ENCODE peak calls at places on chromosome 12, in five cellular contexts. One of them, this sample, is unnamed.

GRCh38 chr12:121444842-121445202 is 44.9 kb downstream of the RNF34 start:
- DNase-seq in HepG2: no peak
- DNase-seq in NT2/D1: no peak
- DNase-seq in H1: no peak
- DNase-seq in HEK293T: no peak
- DNase-seq in this sample: no peak

GRCh38 chr12:49369723-49370145 is 2.5 kb downstream of the SPATS2 start:
- DNase-seq in HEK293T: peak
- DNase-seq in H1: no peak
- DNase-seq in NT2/D1: no peak
- DNase-seq in HepG2: peak
- DNase-seq in this sample: peak

GRCh38 chr12:21643758-21644157 is 13.9 kb downstream of the LDHB start:
- DNase-seq in H1: no peak
- DNase-seq in HEK293T: no peak
- DNase-seq in NT2/D1: no peak
- DNase-seq in HepG2: no peak
- DNase-seq in this sample: no peak

GRCh38 chr12:10756194-10756593 is 33.1 kb upstream of the YBX3 start:
- DNase-seq in H1: no peak
- DNase-seq in HepG2: no peak
- DNase-seq in HEK293T: no peak
- DNase-seq in NT2/D1: no peak
- DNase-seq in this sample: no peak

GRCh38 chr12:47770086-47770726 is 2.8 kb upstream of the SLC48A1 start:
- DNase-seq in HepG2: peak
- DNase-seq in HEK293T: no peak
- DNase-seq in H1: no peak
- DNase-seq in NT2/D1: no peak
- DNase-seq in this sample: no peak

GRCh38 chr12:23359975-23360638 is 589.4 kb downstream of the SOX5 start:
- DNase-seq in NT2/D1: no peak
- DNase-seq in HepG2: no peak
- DNase-seq in H1: no peak
- DNase-seq in HEK293T: no peak
- DNase-seq in this sample: no peak

GRCh38 chr12:128056299-128056885 is 210.6 kb upstream of the TMEM132C start:
- DNase-seq in HepG2: no peak
- DNase-seq in NT2/D1: peak
- DNase-seq in HEK293T: no peak
- DNase-seq in H1: peak
- DNase-seq in this sample: no peak

GRCh38 chr12:117774986-117775775 is 193.6 kb downstream of the KSR2 start:
- DNase-seq in HepG2: no peak
- DNase-seq in H1: no peak
- DNase-seq in HEK293T: no peak
- DNase-seq in NT2/D1: no peak
- DNase-seq in this sample: no peak

GRCh38 chr12:93244514-93245077 is 133.1 kb upstream of the NUDT4 start:
- DNase-seq in H1: no peak
- DNase-seq in NT2/D1: no peak
- DNase-seq in HEK293T: no peak
- DNase-seq in HepG2: no peak
- DNase-seq in this sample: peak

GRCh38 chr12:55697686-55698085 is 10.0 kb downstream of the ITGA7 start:
- DNase-seq in H1: no peak
- DNase-seq in NT2/D1: no peak
- DNase-seq in HEK293T: no peak
- DNase-seq in HepG2: no peak
- DNase-seq in this sample: no peak

GRCh38 chr12:24625103-24625502 is 323.8 kb downstream of the BCAT1 start:
- DNase-seq in H1: no peak
- DNase-seq in NT2/D1: peak
- DNase-seq in HepG2: no peak
- DNase-seq in HEK293T: no peak
- DNase-seq in this sample: no peak

GRCh38 chr12:51362307-51362706 is 15.8 kb upstream of the CELA1 start:
- DNase-seq in HepG2: peak
- DNase-seq in NT2/D1: no peak
- DNase-seq in H1: no peak
- DNase-seq in HEK293T: no peak
- DNase-seq in this sample: no peak

GRCh38 chr12:12870454-12870853 is 20.9 kb upstream of the GPRC5A start:
- DNase-seq in H1: no peak
- DNase-seq in HepG2: peak
- DNase-seq in HEK293T: no peak
- DNase-seq in NT2/D1: no peak
- DNase-seq in this sample: no peak

GRCh38 chr12:14207946-14208612 is 157.4 kb upstream of the ATF7IP start:
- DNase-seq in NT2/D1: no peak
- DNase-seq in HEK293T: no peak
- DNase-seq in H1: peak
- DNase-seq in HepG2: peak
- DNase-seq in this sample: no peak

GRCh38 chr12:81598205-81598604 is 160.9 kb downstream of the PPFIA2 start:
- DNase-seq in HEK293T: no peak
- DNase-seq in H1: no peak
- DNase-seq in HepG2: no peak
- DNase-seq in NT2/D1: no peak
- DNase-seq in this sample: no peak

GRCh38 chr12:86744547-86745212 is 488.5 kb upstream of the MGAT4C start:
- DNase-seq in HEK293T: no peak
- DNase-seq in HepG2: no peak
- DNase-seq in H1: no peak
- DNase-seq in NT2/D1: no peak
- DNase-seq in this sample: no peak

GRCh38 chr12:31456562-31456961 is 130.6 kb upstream of the SINHCAF start:
- DNase-seq in HEK293T: no peak
- DNase-seq in NT2/D1: no peak
- DNase-seq in H1: no peak
- DNase-seq in HepG2: no peak
- DNase-seq in this sample: no peak

GRCh38 chr12:127494961-127495915 is 771.7 kb upstream of the TMEM132C start:
- DNase-seq in HepG2: no peak
- DNase-seq in HEK293T: no peak
- DNase-seq in H1: no peak
- DNase-seq in NT2/D1: no peak
- DNase-seq in this sample: no peak

GRCh38 chr12:114691196-114691595 is 7.2 kb upstream of the TBX3 start:
- DNase-seq in H1: no peak
- DNase-seq in HEK293T: no peak
- DNase-seq in NT2/D1: no peak
- DNase-seq in HepG2: no peak
- DNase-seq in this sample: no peak

GRCh38 chr12:9115731-9116689 is at the start of gene A2M:
- DNase-seq in H1: no peak
- DNase-seq in NT2/D1: no peak
- DNase-seq in HepG2: peak
- DNase-seq in HEK293T: no peak
- DNase-seq in this sample: no peak

GRCh38 chr12:69211172-69211571 is 28.2 kb upstream of the CPSF6 start:
- DNase-seq in NT2/D1: no peak
- DNase-seq in HEK293T: no peak
- DNase-seq in HepG2: no peak
- DNase-seq in H1: no peak
- DNase-seq in this sample: no peak

GRCh38 chr12:123398177-123398916 is 14.4 kb downstream of the KMT5A start:
- DNase-seq in H1: no peak
- DNase-seq in HepG2: no peak
- DNase-seq in NT2/D1: no peak
- DNase-seq in HEK293T: no peak
- DNase-seq in this sample: no peak

GRCh38 chr12:104568881-104569280 is 112.1 kb downstream of the CHST11 start:
- DNase-seq in HepG2: no peak
- DNase-seq in H1: no peak
- DNase-seq in HEK293T: no peak
- DNase-seq in NT2/D1: no peak
- DNase-seq in this sample: no peak

GRCh38 chr12:53224268-53224896 is 7.6 kb downstream of the RARG start:
- DNase-seq in HEK293T: no peak
- DNase-seq in NT2/D1: peak
- DNase-seq in HepG2: peak
- DNase-seq in H1: peak
- DNase-seq in this sample: no peak

GRCh38 chr12:51827925-51828818 is 20.3 kb downstream of the FIGNL2 start:
- DNase-seq in HEK293T: no peak
- DNase-seq in HepG2: no peak
- DNase-seq in NT2/D1: no peak
- DNase-seq in H1: no peak
- DNase-seq in this sample: no peak

GRCh38 chr12:131463165-131463564 is 247.7 kb upstream of the SFSWAP start:
- DNase-seq in HEK293T: no peak
- DNase-seq in HepG2: no peak
- DNase-seq in H1: no peak
- DNase-seq in NT2/D1: no peak
- DNase-seq in this sample: no peak

GRCh38 chr12:83805873-83806272 is 1106.7 kb downstream of the SLC6A15 start:
- DNase-seq in HEK293T: no peak
- DNase-seq in HepG2: no peak
- DNase-seq in NT2/D1: no peak
- DNase-seq in H1: no peak
- DNase-seq in this sample: no peak

GRCh38 chr12:71945121-71945520 is 6.5 kb downstream of the TPH2 start:
- DNase-seq in H1: no peak
- DNase-seq in HEK293T: no peak
- DNase-seq in NT2/D1: no peak
- DNase-seq in HepG2: no peak
- DNase-seq in this sample: no peak

DNA sequence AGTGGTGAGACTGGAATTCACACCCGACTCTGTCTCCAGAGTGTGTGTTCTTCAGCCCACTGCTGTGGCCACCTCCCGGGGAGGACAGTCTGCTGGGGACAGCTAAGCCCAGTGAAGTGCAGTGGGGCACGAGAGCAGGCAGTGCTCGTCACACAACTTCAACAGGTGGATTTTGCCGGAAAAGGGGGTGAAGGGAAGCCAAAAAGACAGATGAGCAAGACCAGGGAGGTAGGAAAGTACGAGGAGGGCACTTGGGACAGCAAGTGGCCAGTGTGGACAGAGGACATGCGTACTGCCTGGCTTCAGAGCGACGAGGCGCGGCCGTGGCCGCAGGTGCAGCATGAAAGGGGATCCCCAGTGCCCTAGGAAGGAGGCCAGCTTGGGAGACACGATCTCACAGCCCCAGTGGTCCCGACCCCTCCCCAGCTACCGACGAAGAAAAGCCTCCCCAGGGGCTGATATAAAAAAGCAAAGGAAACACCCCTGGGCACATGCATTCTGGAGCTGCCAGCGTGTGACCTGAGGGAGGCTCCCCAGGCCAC is 96.1 kb downstream of the FBXL14 start:
- DNase-seq in HepG2: no peak
- DNase-seq in NT2/D1: no peak
- DNase-seq in H1: no peak
- DNase-seq in HEK293T: no peak
- DNase-seq in this sample: no peak
- TF ChIP-seq SUZ12 in HepG2: no peak
- TF ChIP-seq SUZ12 in NT2/D1: no peak
- TF ChIP-seq SUZ12 in H1: no peak
- TF ChIP-seq SUZ12 in HEK293T: no peak
- TF ChIP-seq SUZ12 in this sample: no peak

DNA sequence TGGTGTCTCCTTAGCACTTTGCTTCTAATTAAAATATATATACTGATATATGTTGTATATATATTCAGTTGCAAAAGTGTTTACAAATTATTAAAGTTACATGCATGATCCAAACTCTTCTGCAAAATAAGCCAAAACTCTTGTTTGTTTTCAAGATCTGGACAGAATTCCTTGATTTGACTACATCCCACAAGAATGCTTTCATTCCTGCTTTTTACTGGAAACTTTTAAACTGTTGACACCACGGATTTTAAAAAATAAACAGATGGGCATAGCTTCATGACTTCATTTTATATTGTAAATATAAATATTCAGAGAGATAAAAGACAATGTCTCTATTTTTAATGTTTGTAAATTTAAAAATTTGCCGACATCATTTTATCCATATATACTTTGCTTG is 134.2 kb upstream of the DCN start:
- DNase-seq in HEK293T: no peak
- DNase-seq in NT2/D1: no peak
- DNase-seq in H1: no peak
- DNase-seq in HepG2: no peak
- DNase-seq in this sample: no peak
- TF ChIP-seq SUZ12 in HEK293T: no peak
- TF ChIP-seq SUZ12 in NT2/D1: no peak
- TF ChIP-seq SUZ12 in H1: no peak
- TF ChIP-seq SUZ12 in HepG2: no peak
- TF ChIP-seq SUZ12 in this sample: no peak

DNA sequence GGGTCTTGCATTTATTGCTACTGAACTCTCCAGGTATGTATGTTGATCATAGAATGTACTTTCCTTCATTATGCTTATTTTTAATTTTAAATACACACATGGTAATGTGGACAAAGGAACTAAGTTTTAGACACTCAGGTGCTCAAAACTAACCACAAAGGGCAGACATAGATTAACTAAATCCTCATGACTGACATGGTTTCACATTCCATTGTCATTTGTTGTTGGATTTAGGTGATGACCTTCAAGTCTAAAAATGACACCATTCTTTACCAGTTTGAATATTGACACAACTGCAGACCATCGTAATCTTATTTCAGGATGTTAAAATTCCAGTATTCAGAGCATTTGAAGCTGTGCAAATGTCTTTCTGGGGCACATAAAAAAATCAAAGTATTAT is 128.4 kb downstream of the BBS10 start:
- DNase-seq in HepG2: peak
- DNase-seq in NT2/D1: no peak
- DNase-seq in HEK293T: no peak
- DNase-seq in H1: no peak
- DNase-seq in this sample: no peak
- TF ChIP-seq SUZ12 in HepG2: no peak
- TF ChIP-seq SUZ12 in NT2/D1: no peak
- TF ChIP-seq SUZ12 in HEK293T: no peak
- TF ChIP-seq SUZ12 in H1: no peak
- TF ChIP-seq SUZ12 in this sample: no peak

DNA sequence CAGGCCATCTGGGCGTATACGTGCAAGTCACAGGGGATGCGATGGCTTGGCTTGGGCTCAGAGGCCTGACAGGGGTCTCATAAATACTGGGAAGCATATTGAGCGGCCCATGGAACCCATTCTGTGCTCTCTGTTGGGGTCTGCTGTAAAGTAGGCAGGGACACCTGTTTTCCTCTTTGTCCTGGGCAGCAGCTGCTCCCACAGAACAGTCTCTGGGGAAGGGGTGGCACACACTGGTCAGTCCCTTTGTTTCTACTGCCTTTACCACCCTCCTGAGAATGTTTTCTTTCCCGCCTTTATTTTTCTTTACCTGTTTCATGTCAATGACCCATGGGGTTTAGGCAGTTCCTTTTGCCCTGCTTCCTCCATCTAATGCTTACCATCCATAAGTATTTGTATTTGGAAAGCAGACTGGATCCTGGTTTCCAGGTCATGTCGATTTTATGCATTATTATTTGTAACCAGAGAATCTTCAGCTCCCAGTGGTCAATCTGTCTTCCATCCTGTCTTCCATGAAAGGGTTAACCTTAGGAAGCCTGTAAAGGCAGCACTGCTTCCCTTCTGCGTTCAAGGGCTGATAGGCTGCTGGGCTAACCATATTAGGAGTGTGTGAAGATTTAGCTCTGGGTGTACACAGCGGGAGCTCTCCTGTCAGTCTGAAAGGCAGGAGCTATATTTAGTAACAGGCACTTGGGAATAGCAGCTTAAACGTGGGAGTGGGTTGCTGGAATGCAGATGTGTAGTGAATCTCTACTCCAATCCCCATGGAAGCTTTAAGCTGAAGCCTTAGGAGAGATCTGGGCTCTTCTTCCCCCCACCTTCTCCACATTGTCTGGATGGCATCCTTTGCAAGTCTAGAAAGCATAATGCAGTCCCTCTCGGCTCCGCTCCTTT is 124.0 kb downstream of the DYRK2 start:
- DNase-seq in HepG2: no peak
- DNase-seq in HEK293T: peak
- DNase-seq in NT2/D1: peak
- DNase-seq in H1: peak
- DNase-seq in this sample: no peak
- TF ChIP-seq SUZ12 in HepG2: no peak
- TF ChIP-seq SUZ12 in HEK293T: no peak
- TF ChIP-seq SUZ12 in NT2/D1: no peak
- TF ChIP-seq SUZ12 in H1: no peak
- TF ChIP-seq SUZ12 in this sample: no peak

This sample was measured in GM12878.